ENCODE peak calls at places on chromosome 5, in five cellular contexts. M is dorsolateral prefrontal cortex, R is astrocyte, I is A673, V is breast epithelium. W is an unnamed sample.

GRCh38 chr5:58440882-58441281 is 19.0 kb downstream of the PLK2 start:
- DNase-seq in M (no peak), R (no peak), I (no peak), V (no peak), W (no peak)

GRCh38 chr5:178551059-178551458 is 39.1 kb downstream of the COL23A1 start:
- DNase-seq in M (no peak), R (peak), I (peak), V (no peak), W (peak)

GRCh38 chr5:102090770-102091169 is 205.3 kb downstream of the SLCO4C1 start:
- DNase-seq in M (no peak), R (no peak), I (peak), V (no peak), W (peak)

GRCh38 chr5:34001231-34001935 is 6.5 kb downstream of the AMACR start:
- DNase-seq in M (peak), R (peak), I (no peak), V (no peak), W (peak)

GRCh38 chr5:71744009-71744792 is 25.1 kb downstream of the CARTPT start:
- DNase-seq in M (no peak), R (no peak), I (no peak), V (no peak), W (no peak)

GRCh38 chr5:99453181-99453580 is 524.4 kb upstream of the CHD1 start:
- DNase-seq in M (no peak), R (no peak), I (no peak), V (no peak), W (no peak)

GRCh38 chr5:161507591-161507990 is 38.9 kb downstream of the GABRB2 start:
- DNase-seq in M (no peak), R (peak), I (no peak), V (no peak), W (no peak)

GRCh38 chr5:150918613-150919012 is 13.8 kb upstream of the ZNF300 start:
- DNase-seq in M (no peak), R (peak), I (peak), V (no peak), W (peak)

GRCh38 chr5:42837601-42838000 is 25.9 kb upstream of the SELENOP start:
- DNase-seq in M (no peak), R (no peak), I (no peak), V (no peak), W (no peak)

GRCh38 chr5:65663804-65664521 is 39.1 kb downstream of the SHLD3 start:
- DNase-seq in M (no peak), R (peak), I (peak), V (no peak), W (peak)

GRCh38 chr5:123429993-123430392 is 6.8 kb upstream of the CEP120 start:
- DNase-seq in M (no peak), R (peak), I (peak), V (no peak), W (peak)

GRCh38 chr5:83562817-83563557 is 91.4 kb downstream of the VCAN start:
- DNase-seq in M (peak), R (no peak), I (no peak), V (no peak), W (peak)

GRCh38 chr5:79886456-79886855 is 104.6 kb downstream of the MTX3 start:
- DNase-seq in M (no peak), R (no peak), I (no peak), V (no peak), W (no peak)

GRCh38 chr5:54651482-54652076 is 134.0 kb downstream of the SNX18 start:
- DNase-seq in M (peak), R (peak), I (peak), V (peak), W (peak)

GRCh38 chr5:126023894-126024575 is 399.2 kb upstream of the GRAMD2B start:
- DNase-seq in M (no peak), R (no peak), I (no peak), V (no peak), W (no peak)

GRCh38 chr5:119389288-119390065 is 33.7 kb downstream of the TNFAIP8 start:
- DNase-seq in M (no peak), R (peak), I (no peak), V (no peak), W (peak)

GRCh38 chr5:173394701-173395100 is 66.5 kb upstream of the STC2 start:
- DNase-seq in M (no peak), R (no peak), I (no peak), V (no peak), W (peak)

GRCh38 chr5:167633114-167633513 is 658.3 kb upstream of the WWC1 start:
- DNase-seq in M (no peak), R (no peak), I (no peak), V (no peak), W (no peak)

GRCh38 chr5:164203581-164204225 is 698.3 kb downstream of the MAT2B start:
- DNase-seq in M (no peak), R (peak), I (no peak), V (no peak), W (no peak)

GRCh38 chr5:9069650-9070049 is 476.2 kb downstream of the SEMA5A start:
- DNase-seq in M (no peak), R (peak), I (no peak), V (no peak), W (no peak)

GRCh38 chr5:132487841-132488555 is 2.6 kb downstream of the IRF1 start:
- DNase-seq in M (peak), R (no peak), I (no peak), V (peak), W (no peak)

GRCh38 chr5:54234304-54234938 is 76.0 kb downstream of the ARL15 start:
- DNase-seq in M (no peak), R (peak), I (peak), V (no peak), W (peak)

GRCh38 chr5:170854550-170854949 is 7.3 kb upstream of the RANBP17 start:
- DNase-seq in M (no peak), R (no peak), I (no peak), V (no peak), W (no peak)

GRCh38 chr5:110517396-110517795 is 209.1 kb downstream of the TMEM232 start:
- DNase-seq in M (no peak), R (no peak), I (peak), V (no peak), W (no peak)

GRCh38 chr5:108360280-108360679 is 21.6 kb downstream of the FBXL17 start:
- DNase-seq in M (no peak), R (no peak), I (no peak), V (no peak), W (no peak)
- H3K27ac ChIP-seq in M (no peak), R (no peak), I (no peak), V (no peak), W (no peak)

GRCh38 chr5:73037545-73037944 is 81.7 kb downstream of the FCHO2 start:
- DNase-seq in M (no peak), R (no peak), I (no peak), V (no peak), W (no peak)
- H3K27ac ChIP-seq in M (no peak), R (no peak), I (no peak), V (no peak), W (no peak)

GRCh38 chr5:149409268-149409948 is 30.3 kb upstream of the IL17B start:
- DNase-seq in M (no peak), R (no peak), I (no peak), V (no peak), W (no peak)

GRCh38 chr5:149408252-149409099 is 29.4 kb upstream of the IL17B start:
- DNase-seq in M (no peak), R (no peak), I (no peak), V (no peak), W (no peak)

GRCh38 chr5:149406979-149407306 is 27.9 kb upstream of the IL17B start:
- DNase-seq in M (no peak), R (no peak), I (no peak), V (no peak), W (no peak)

GRCh38 chr5:149406203-149406978 is 27.3 kb upstream of the IL17B start:
- DNase-seq in M (no peak), R (peak), I (peak), V (peak), W (peak)

GRCh38 chr5:149407331-149408251 is 28.5 kb upstream of the IL17B start:
- DNase-seq in M (no peak), R (no peak), I (no peak), V (peak), W (peak)
- H3K27ac ChIP-seq in M (no peak), R (peak), I (no peak), V (peak), W (peak)

GRCh38 chr5:18095061-18095460 is 460.8 kb downstream of the TAF11L14 start:
- DNase-seq in M (no peak), R (no peak), I (no peak), V (no peak), W (no peak)
- H3K27ac ChIP-seq in M (no peak), R (no peak), I (no peak), V (no peak), W (no peak)

GRCh38 chr5:180424094-180424493 is 70.1 kb upstream of the CNOT6 start:
- DNase-seq in M (no peak), R (no peak), I (no peak), V (no peak), W (peak)
- H3K27ac ChIP-seq in M (no peak), R (no peak), I (no peak), V (no peak), W (no peak)

DNA sequence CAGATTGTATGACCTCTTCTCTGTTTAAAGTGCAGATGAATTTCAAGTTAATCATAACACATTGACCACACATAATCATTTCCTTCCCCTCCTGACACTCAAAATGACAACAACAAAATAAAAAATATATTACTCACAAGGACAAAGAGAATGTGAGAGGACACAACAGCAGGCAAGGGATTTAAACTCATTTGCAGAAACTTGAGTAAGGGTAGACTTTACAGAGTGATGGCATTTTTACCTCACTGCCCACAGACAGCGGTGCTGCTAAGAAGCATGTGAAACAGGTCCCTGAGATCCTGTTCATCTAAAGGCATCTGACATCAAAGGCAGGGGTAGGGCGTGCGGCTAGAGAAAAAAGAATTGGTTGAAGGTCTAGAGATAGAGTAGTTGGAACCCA is 99.0 kb downstream of the TRIM36 start:
- DNase-seq in M (no peak), R (no peak), I (no peak), V (no peak), W (no peak)
- H3K27ac ChIP-seq in M (no peak), R (no peak), I (no peak), V (no peak), W (no peak)

GRCh38 chr5:158435161-158435616 is 576.2 kb upstream of the CLINT1 start:
- DNase-seq in M (no peak), R (peak), I (no peak), V (no peak), W (peak)

GRCh38 chr5:158431369-158432029 is 572.6 kb upstream of the CLINT1 start:
- DNase-seq in M (no peak), R (peak), I (no peak), V (no peak), W (peak)

GRCh38 chr5:158436271-158437065 is 577.5 kb upstream of the CLINT1 start:
- DNase-seq in M (no peak), R (no peak), I (no peak), V (no peak), W (peak)

GRCh38 chr5:158433634-158434033 is 574.7 kb upstream of the CLINT1 start:
- DNase-seq in M (no peak), R (no peak), I (no peak), V (no peak), W (peak)

DNA sequence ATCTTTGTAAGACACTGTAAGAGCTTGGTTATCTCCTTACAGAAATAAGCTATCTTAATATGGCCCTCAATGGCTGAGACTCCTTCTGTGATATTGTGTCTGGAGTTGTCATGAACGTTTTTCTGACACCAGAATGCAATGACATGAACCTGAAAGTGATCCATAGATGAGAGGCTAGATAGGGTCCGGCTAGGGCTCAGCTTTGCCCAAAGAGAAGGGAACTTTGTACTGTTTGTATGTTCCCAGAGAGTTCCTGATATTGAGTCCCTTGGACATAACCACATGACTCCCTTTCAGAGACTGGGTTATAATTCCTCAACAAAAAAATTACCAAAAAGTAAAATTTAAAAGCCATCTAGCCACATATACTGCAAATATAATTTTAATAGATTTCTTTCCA is 575.8 kb upstream of the CLINT1 start:
- DNase-seq in M (no peak), R (no peak), I (no peak), V (no peak), W (no peak)
- H3K27ac ChIP-seq in M (no peak), R (no peak), I (no peak), V (no peak), W (peak)

GRCh38 chr5:133524597-133524996 is 87.7 kb downstream of the FSTL4 start:
- DNase-seq in M (no peak), R (no peak), I (no peak), V (no peak), W (no peak)
- H3K27ac ChIP-seq in M (no peak), R (no peak), I (no peak), V (no peak), W (no peak)

GRCh38 chr5:177301503-177302165 is 1.9 kb downstream of the RAB24 start:
- DNase-seq in M (no peak), R (no peak), I (no peak), V (peak), W (peak)
- H3K27ac ChIP-seq in M (no peak), R (no peak), I (no peak), V (peak), W (no peak)

GRCh38 chr5:74801941-74802340 is 34.9 kb downstream of the NSA2 start:
- DNase-seq in M (no peak), R (no peak), I (no peak), V (no peak), W (peak)
- H3K27ac ChIP-seq in M (no peak), R (no peak), I (no peak), V (no peak), W (no peak)